ENCODE peak calls at places on chromosomes 7 and 10, in five cellular contexts. R is left ventricle myocardium inferior; A is CD8-positive, alpha-beta memory T cell; E is CD8-positive, alpha-beta T cell; U is adipocyte. M is an unnamed sample.

GRCh38 chr7:151135866-151136514 is 31.5 kb downstream of the GBX1 start:
- DNase-seq in A (no peak), R (peak; percentile 12), E (no peak), U (no peak), M (no peak)

GRCh38 chr7:115631782-115632181 is 398.8 kb downstream of the TFEC start:
- DNase-seq in A (no peak), U (no peak), E (no peak), R (no peak), M (no peak)

GRCh38 chr7:49768835-49769234 is 4.6 kb upstream of the VWC2 start:
- DNase-seq in U (no peak), R (no peak), A (no peak), E (no peak), M (no peak)

GRCh38 chr10:88234332-88234731 is 348.8 kb downstream of the RNLS start:
- DNase-seq in R (no peak), A (no peak), E (no peak), U (no peak), M (no peak)

GRCh38 chr7:34544621-34545020 is 113.4 kb upstream of the NPSR1 start:
- DNase-seq in U (no peak), R (no peak), E (no peak), A (no peak), M (no peak)

GRCh38 chr10:19788902-19789301 is 27.3 kb upstream of the PLXDC2 start:
- DNase-seq in A (no peak), R (no peak), U (no peak), E (no peak), M (no peak)

GRCh38 chr10:48478469-48478868 is 126.4 kb downstream of the ARHGAP22 start:
- DNase-seq in A (no peak), E (no peak), U (no peak), R (no peak), M (no peak)

GRCh38 chr7:585229-585711 is 65.6 kb upstream of the PDGFA start:
- DNase-seq in A (no peak), U (no peak), E (no peak), R (no peak), M (no peak)

GRCh38 chr7:133854739-133855138 is 272.4 kb upstream of the LRGUK start:
- DNase-seq in U (peak; percentile 81), R (no peak), A (no peak), E (no peak), M (no peak)

GRCh38 chr7:31776616-31777015 is 89.6 kb downstream of the PPP1R17 start:
- DNase-seq in U (peak; percentile 61), R (no peak), A (no peak), E (no peak), M (no peak)

GRCh38 chr10:6216916-6217315 is 14.2 kb downstream of the PFKFB3 start:
- DNase-seq in U (no peak), R (no peak), E (no peak), A (no peak), M (no peak)

GRCh38 chr7:63087575-63088190 is 911.0 kb upstream of the ZNF722 start:
- DNase-seq in R (no peak), E (no peak), A (no peak), U (no peak), M (no peak)
- H3K9me3 ChIP-seq in R (peaks cover 8% of the 10 kb centered on the region), E (no peaks in the 10 kb centered on the region), A (peaks cover 13% of the 10 kb centered on the region), U (peaks cover 95% of the 10 kb centered on the region), M (no peaks in the 10 kb centered on the region)

DNA sequence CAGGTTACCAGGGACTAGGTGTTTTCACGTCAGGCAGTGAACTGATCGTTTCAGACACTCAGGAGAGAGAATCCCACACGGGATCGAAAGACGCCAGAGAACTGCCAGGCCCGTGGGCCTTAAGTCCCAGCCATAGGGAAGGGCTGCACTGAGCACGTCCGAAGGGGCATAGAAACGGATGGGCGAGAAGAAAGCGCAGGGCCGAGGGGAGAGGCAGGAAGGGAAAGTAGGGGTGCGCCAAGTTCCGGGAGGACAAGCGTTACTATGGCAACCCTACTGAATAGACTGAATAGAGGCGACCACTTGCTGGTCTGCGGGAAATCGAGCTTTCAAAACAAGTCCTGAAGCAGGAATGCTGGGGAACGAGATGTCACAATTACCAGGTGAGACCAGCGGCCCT is 421.3 kb upstream of the NUPR2 start:
- DNase-seq in U (no peak), R (no peak), E (no peak), A (no peak), M (no peak)
- H3K9me3 ChIP-seq in U (peaks cover 32% of the 10 kb centered on the region), R (peaks cover 83% of the 10 kb centered on the region), E (no peaks in the 10 kb centered on the region), A (peaks cover 5% of the 10 kb centered on the region), M (peaks cover 54% of the 10 kb centered on the region)

GRCh38 chr7:22344655-22345054 is 12.3 kb downstream of the RAPGEF5 start:
- DNase-seq in R (no peak), U (no peak), E (no peak), A (no peak), M (no peak)
- H3K9me3 ChIP-seq in R (no peaks in the 10 kb centered on the region), U (no peaks in the 10 kb centered on the region), E (no peaks in the 10 kb centered on the region), A (no peaks in the 10 kb centered on the region), M (no peaks in the 10 kb centered on the region)

GRCh38 chr10:18561861-18562551 is 89.4 kb downstream of the NSUN6 start:
- DNase-seq in A (no peak), R (no peak), E (no peak), U (no peak), M (no peak)

GRCh38 chr10:18563003-18563726 is 88.2 kb downstream of the NSUN6 start:
- DNase-seq in U (no peak), R (no peak), A (no peak), E (no peak), M (no peak)

GRCh38 chr10:18565006-18565405 is 86.4 kb downstream of the NSUN6 start:
- DNase-seq in U (no peak), A (no peak), R (no peak), E (no peak), M (no peak)

GRCh38 chr10:18567343-18567856 is 84.0 kb downstream of the NSUN6 start:
- DNase-seq in A (no peak), U (no peak), R (no peak), E (no peak), M (no peak)

GRCh38 chr10:18566177-18566576 is 85.2 kb downstream of the NSUN6 start:
- DNase-seq in R (no peak), E (no peak), U (no peak), A (no peak), M (no peak)
- H3K9me3 ChIP-seq in R (peaks cover 65% of the 10 kb centered on the region), E (no peaks in the 10 kb centered on the region), U (no peaks in the 10 kb centered on the region), A (peaks cover 7% of the 10 kb centered on the region), M (peaks cover 27% of the 10 kb centered on the region)